ENCODE peak calls at places on chromosomes 13 and 19, in five cellular contexts. One of them, this sample, is unnamed.

GRCh38 chr19:6668696-6669095 is 1.3 kb downstream of the TNFSF14 start:
- DNase-seq in fibroblast of mammary gland: no peak
- DNase-seq in thoracic aorta: no peak
- DNase-seq in DND-41: no peak
- DNase-seq in endodermal cell: no peak
- DNase-seq in this sample: no peak

GRCh38 chr19:46723023-46723461 is 6.1 kb upstream of the PRKD2 start:
- DNase-seq in fibroblast of mammary gland: no peak
- DNase-seq in thoracic aorta: no peak
- DNase-seq in DND-41: no peak
- DNase-seq in endodermal cell: no peak
- DNase-seq in this sample: no peak

GRCh38 chr13:51959773-51960172 is 51.5 kb downstream of the ATP7B start:
- DNase-seq in fibroblast of mammary gland: no peak
- DNase-seq in thoracic aorta: no peak
- DNase-seq in DND-41: no peak
- DNase-seq in endodermal cell: no peak
- DNase-seq in this sample: peak; percentile 67

GRCh38 chr13:24339937-24340607 is 30.7 kb downstream of the C1QTNF9 start:
- DNase-seq in fibroblast of mammary gland: no peak
- DNase-seq in thoracic aorta: no peak
- DNase-seq in DND-41: no peak
- DNase-seq in endodermal cell: no peak
- DNase-seq in this sample: no peak

GRCh38 chr19:18484992-18485391 is 36.9 kb downstream of the ELL start:
- DNase-seq in fibroblast of mammary gland: no peak
- DNase-seq in thoracic aorta: no peak
- DNase-seq in DND-41: no peak
- DNase-seq in endodermal cell: no peak
- DNase-seq in this sample: no peak

GRCh38 chr19:2970201-2970838 is 7.0 kb upstream of the TLE6 start:
- DNase-seq in fibroblast of mammary gland: no peak
- DNase-seq in thoracic aorta: no peak
- DNase-seq in DND-41: no peak
- DNase-seq in endodermal cell: no peak
- DNase-seq in this sample: no peak

GRCh38 chr13:50191004-50191403 is 175.8 kb downstream of the KCNRG start:
- DNase-seq in fibroblast of mammary gland: no peak
- DNase-seq in thoracic aorta: no peak
- DNase-seq in DND-41: no peak
- DNase-seq in endodermal cell: no peak
- DNase-seq in this sample: no peak

GRCh38 chr19:44401108-44401786 is at the start of gene ZNF285:
- DNase-seq in fibroblast of mammary gland: peak; percentile 98
- DNase-seq in thoracic aorta: peak; percentile 52
- DNase-seq in DND-41: no peak
- DNase-seq in endodermal cell: peak; percentile 98
- DNase-seq in this sample: peak; percentile 57

GRCh38 chr19:15249912-15250634 is 17.8 kb upstream of the EPHX3 start:
- DNase-seq in fibroblast of mammary gland: peak; percentile 95
- DNase-seq in thoracic aorta: peak; percentile 48
- DNase-seq in DND-41: no peak
- DNase-seq in endodermal cell: no peak
- DNase-seq in this sample: no peak

GRCh38 chr13:75760182-75760981 is 124.3 kb downstream of the LMO7 start:
- DNase-seq in fibroblast of mammary gland: peak; percentile 45
- DNase-seq in thoracic aorta: no peak
- DNase-seq in DND-41: no peak
- DNase-seq in endodermal cell: no peak
- DNase-seq in this sample: no peak

GRCh38 chr13:112693831-112694497 is 4.1 kb downstream of the ATP11A start:
- DNase-seq in fibroblast of mammary gland: peak; percentile 83
- DNase-seq in thoracic aorta: no peak
- DNase-seq in DND-41: no peak
- DNase-seq in endodermal cell: peak; percentile 51
- DNase-seq in this sample: no peak

GRCh38 chr13:80977168-80977567 is 636.2 kb upstream of the SPRY2 start:
- DNase-seq in fibroblast of mammary gland: no peak
- DNase-seq in thoracic aorta: no peak
- DNase-seq in DND-41: no peak
- DNase-seq in endodermal cell: no peak
- DNase-seq in this sample: no peak

GRCh38 chr19:42619271-42619670 is 24.5 kb upstream of the CEACAM8 start:
- DNase-seq in fibroblast of mammary gland: no peak
- DNase-seq in thoracic aorta: no peak
- DNase-seq in DND-41: no peak
- DNase-seq in endodermal cell: no peak
- DNase-seq in this sample: no peak

GRCh38 chr13:113328851-113329250 is 31.8 kb downstream of the LAMP1 start:
- DNase-seq in fibroblast of mammary gland: no peak
- DNase-seq in thoracic aorta: no peak
- DNase-seq in DND-41: no peak
- DNase-seq in endodermal cell: no peak
- DNase-seq in this sample: no peak

GRCh38 chr19:8115805-8116396 is 33.5 kb downstream of the FBN3 start:
- DNase-seq in fibroblast of mammary gland: no peak
- DNase-seq in thoracic aorta: no peak
- DNase-seq in DND-41: no peak
- DNase-seq in endodermal cell: no peak
- DNase-seq in this sample: no peak

GRCh38 chr19:17946965-17947784 is 14.4 kb downstream of the CCDC124 start:
- DNase-seq in fibroblast of mammary gland: no peak
- DNase-seq in thoracic aorta: no peak
- DNase-seq in DND-41: no peak
- DNase-seq in endodermal cell: no peak
- DNase-seq in this sample: peak; percentile 73

GRCh38 chr19:16850133-16850532 is 20.9 kb downstream of the SIN3B start:
- DNase-seq in fibroblast of mammary gland: peak; percentile 61
- DNase-seq in thoracic aorta: no peak
- DNase-seq in DND-41: no peak
- DNase-seq in endodermal cell: no peak
- DNase-seq in this sample: no peak

GRCh38 chr13:42168497-42168896 is 103.5 kb upstream of the AKAP11 start:
- DNase-seq in fibroblast of mammary gland: no peak
- DNase-seq in thoracic aorta: no peak
- DNase-seq in DND-41: no peak
- DNase-seq in endodermal cell: no peak
- DNase-seq in this sample: no peak

GRCh38 chr19:10416380-10417257 is 3.7 kb upstream of the PDE4A start:
- DNase-seq in fibroblast of mammary gland: peak; percentile 90
- DNase-seq in thoracic aorta: peak; percentile 68
- DNase-seq in DND-41: peak; percentile 69
- DNase-seq in endodermal cell: peak; percentile 97
- DNase-seq in this sample: peak; percentile 89

GRCh38 chr19:11662278-11662677 is 65.0 kb downstream of the ZNF627 start:
- DNase-seq in fibroblast of mammary gland: no peak
- DNase-seq in thoracic aorta: no peak
- DNase-seq in DND-41: no peak
- DNase-seq in endodermal cell: no peak
- DNase-seq in this sample: no peak

GRCh38 chr13:41075485-41075884 is 14.2 kb downstream of the WBP4 start:
- DNase-seq in fibroblast of mammary gland: no peak
- DNase-seq in thoracic aorta: no peak
- DNase-seq in DND-41: no peak
- DNase-seq in endodermal cell: no peak
- DNase-seq in this sample: no peak

GRCh38 chr13:74251778-74252519 is 117.7 kb upstream of the KLF12 start:
- DNase-seq in fibroblast of mammary gland: peak; percentile 86
- DNase-seq in thoracic aorta: no peak
- DNase-seq in DND-41: no peak
- DNase-seq in endodermal cell: no peak
- DNase-seq in this sample: no peak

GRCh38 chr13:60574706-60575105 is 177.7 kb downstream of the TDRD3 start:
- DNase-seq in fibroblast of mammary gland: no peak
- DNase-seq in thoracic aorta: no peak
- DNase-seq in DND-41: no peak
- DNase-seq in endodermal cell: no peak
- DNase-seq in this sample: no peak

GRCh38 chr13:44755872-44756271 is 179.7 kb upstream of the TSC22D1 start:
- DNase-seq in fibroblast of mammary gland: peak; percentile 82
- DNase-seq in thoracic aorta: no peak
- DNase-seq in DND-41: no peak
- DNase-seq in endodermal cell: no peak
- DNase-seq in this sample: no peak

GRCh38 chr13:27339299-27339698 is 68.7 kb downstream of the RASL11A start:
- DNase-seq in fibroblast of mammary gland: peak; percentile 54
- DNase-seq in thoracic aorta: no peak
- DNase-seq in DND-41: peak; percentile 24
- DNase-seq in endodermal cell: peak; percentile 92
- DNase-seq in this sample: peak; percentile 62

GRCh38 chr19:12834976-12835757 is 788 bp upstream of the RTBDN start:
- DNase-seq in fibroblast of mammary gland: no peak
- DNase-seq in thoracic aorta: no peak
- DNase-seq in DND-41: no peak
- DNase-seq in endodermal cell: peak; percentile 83
- DNase-seq in this sample: no peak

GRCh38 chr13:77918391-77919261 is at the start of gene EDNRB:
- DNase-seq in fibroblast of mammary gland: peak; percentile 43
- DNase-seq in thoracic aorta: no peak
- DNase-seq in DND-41: no peak
- DNase-seq in endodermal cell: peak; percentile 89
- DNase-seq in this sample: no peak
- TF ChIP-seq CTCF in fibroblast of mammary gland: peak; percentile 7
- TF ChIP-seq CTCF in thoracic aorta: no peak
- TF ChIP-seq CTCF in DND-41: no peak
- TF ChIP-seq CTCF in endodermal cell: peak; percentile 39
- TF ChIP-seq CTCF in this sample: no peak

DNA sequence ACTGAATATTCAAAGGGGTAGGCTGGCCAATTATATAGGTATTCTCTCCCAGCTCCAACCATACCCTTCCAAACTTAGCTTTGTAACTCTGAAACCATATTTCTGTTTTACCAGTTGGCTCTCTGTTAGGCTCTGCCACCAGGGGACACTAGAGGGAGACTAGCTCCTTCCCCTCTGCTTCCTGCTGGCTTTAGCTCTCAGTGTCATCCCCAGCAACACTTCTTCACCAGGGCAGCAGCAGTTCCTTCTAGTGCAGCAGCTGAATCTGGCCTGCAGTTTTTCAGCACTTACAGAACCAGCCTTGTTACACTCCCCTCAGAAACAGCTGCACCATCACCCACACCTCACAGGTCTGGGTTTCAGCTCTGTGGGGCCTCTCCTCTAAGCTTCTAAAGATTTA is 51.0 kb upstream of the DOCK9 start:
- DNase-seq in fibroblast of mammary gland: no peak
- DNase-seq in thoracic aorta: no peak
- DNase-seq in DND-41: peak; percentile 52
- DNase-seq in endodermal cell: peak; percentile 85
- DNase-seq in this sample: no peak
- TF ChIP-seq CTCF in fibroblast of mammary gland: peak; percentile 43
- TF ChIP-seq CTCF in thoracic aorta: no peak
- TF ChIP-seq CTCF in DND-41: peak; percentile 68
- TF ChIP-seq CTCF in endodermal cell: peak; percentile 76
- TF ChIP-seq CTCF in this sample: peak; percentile 24

DNA sequence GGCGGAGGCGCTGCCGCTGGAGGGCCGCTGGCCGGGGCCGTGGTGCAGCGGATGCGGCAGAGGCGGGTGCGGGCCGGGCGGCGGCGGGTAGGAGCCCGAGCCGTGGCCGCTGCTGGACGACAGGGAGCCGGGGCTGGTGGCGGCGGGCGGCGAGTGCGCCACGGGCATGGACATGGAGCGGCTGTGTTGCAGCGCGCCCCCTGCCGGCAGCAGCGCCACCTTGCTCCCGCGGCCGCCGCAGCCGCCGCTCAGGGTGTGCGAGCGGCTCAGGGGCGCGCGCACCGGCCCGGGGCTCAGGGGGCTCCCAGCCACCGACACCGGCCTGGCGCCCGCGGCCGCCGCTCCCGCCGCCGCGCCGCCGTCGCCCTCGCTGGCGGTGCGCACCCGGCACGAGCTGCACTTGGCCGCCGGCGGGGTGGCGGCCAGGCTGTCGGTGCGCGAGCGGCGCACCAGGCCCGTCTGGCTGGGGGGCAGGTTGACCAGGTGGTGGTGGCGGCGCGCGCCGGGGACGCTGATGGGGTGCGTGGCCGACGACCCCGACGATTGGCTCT is 1.7 kb downstream of the IRS2 start:
- DNase-seq in fibroblast of mammary gland: peak; percentile 59
- DNase-seq in thoracic aorta: no peak
- DNase-seq in DND-41: no peak
- DNase-seq in endodermal cell: peak; percentile 94
- DNase-seq in this sample: no peak
- TF ChIP-seq CTCF in fibroblast of mammary gland: no peak
- TF ChIP-seq CTCF in thoracic aorta: peak; percentile 57
- TF ChIP-seq CTCF in DND-41: no peak
- TF ChIP-seq CTCF in endodermal cell: peak; percentile 79
- TF ChIP-seq CTCF in this sample: no peak

GRCh38 chr19:30283556-30283955 is 88.6 kb upstream of the ZNF536 start:
- DNase-seq in fibroblast of mammary gland: no peak
- DNase-seq in thoracic aorta: no peak
- DNase-seq in DND-41: no peak
- DNase-seq in endodermal cell: no peak
- DNase-seq in this sample: no peak
- TF ChIP-seq CTCF in fibroblast of mammary gland: no peak
- TF ChIP-seq CTCF in thoracic aorta: no peak
- TF ChIP-seq CTCF in DND-41: no peak
- TF ChIP-seq CTCF in endodermal cell: no peak
- TF ChIP-seq CTCF in this sample: no peak

GRCh38 chr19:50794778-50795664 is 4.8 kb downstream of the ACP4 start:
- DNase-seq in fibroblast of mammary gland: peak; percentile 16
- DNase-seq in thoracic aorta: no peak
- DNase-seq in DND-41: peak; percentile 63
- DNase-seq in endodermal cell: peak; percentile 84
- DNase-seq in this sample: no peak
- TF ChIP-seq CTCF in fibroblast of mammary gland: peak; percentile 12
- TF ChIP-seq CTCF in thoracic aorta: no peak
- TF ChIP-seq CTCF in DND-41: peak; percentile 44
- TF ChIP-seq CTCF in endodermal cell: peak; percentile 64
- TF ChIP-seq CTCF in this sample: peak; percentile 33